ENCODE peak calls at places on chromosomes 6 and 20, in four cellular contexts. One of them, this sample, is unnamed.

GRCh38 chr20:5316188-5317158 is at the start of gene PROKR2:
- DNase-seq in Karpas-422: no peak
- DNase-seq in CD8-positive, alpha-beta T cell: no peak
- DNase-seq in adrenal gland: no peak
- DNase-seq in this sample: no peak

GRCh38 chr6:114421219-114421618 is 78.4 kb upstream of the HS3ST5 start:
- DNase-seq in adrenal gland: no peak
- DNase-seq in CD8-positive, alpha-beta T cell: no peak
- DNase-seq in Karpas-422: no peak
- DNase-seq in this sample: no peak

GRCh38 chr6:390914-391558 is 516 bp upstream of the IRF4 start:
- DNase-seq in adrenal gland: no peak
- DNase-seq in CD8-positive, alpha-beta T cell: no peak
- DNase-seq in Karpas-422: no peak
- DNase-seq in this sample: no peak

GRCh38 chr6:86961432-86962200 is 24.3 kb downstream of the HTR1E start:
- DNase-seq in Karpas-422: no peak
- DNase-seq in CD8-positive, alpha-beta T cell: no peak
- DNase-seq in adrenal gland: no peak
- DNase-seq in this sample: no peak

GRCh38 chr6:51487937-51488336 is 599.5 kb downstream of the PKHD1 start:
- DNase-seq in CD8-positive, alpha-beta T cell: no peak
- DNase-seq in Karpas-422: no peak
- DNase-seq in adrenal gland: no peak
- DNase-seq in this sample: no peak

GRCh38 chr20:41172296-41173140 is 35.2 kb downstream of the PLCG1 start:
- DNase-seq in CD8-positive, alpha-beta T cell: peak
- DNase-seq in adrenal gland: peak
- DNase-seq in Karpas-422: no peak
- DNase-seq in this sample: no peak

GRCh38 chr6:71205336-71205956 is 83.2 kb upstream of the OGFRL1 start:
- DNase-seq in adrenal gland: no peak
- DNase-seq in Karpas-422: no peak
- DNase-seq in CD8-positive, alpha-beta T cell: no peak
- DNase-seq in this sample: no peak

GRCh38 chr6:13593103-13593502 is 18.7 kb downstream of the SIRT5 start:
- DNase-seq in CD8-positive, alpha-beta T cell: no peak
- DNase-seq in adrenal gland: no peak
- DNase-seq in Karpas-422: no peak
- DNase-seq in this sample: no peak

GRCh38 chr20:46129955-46130481 is 11.9 kb downstream of the CD40 start:
- DNase-seq in Karpas-422: no peak
- DNase-seq in adrenal gland: no peak
- DNase-seq in CD8-positive, alpha-beta T cell: no peak
- DNase-seq in this sample: no peak

GRCh38 chr6:14682821-14683220 is 563.0 kb upstream of the JARID2 start:
- DNase-seq in CD8-positive, alpha-beta T cell: no peak
- DNase-seq in adrenal gland: no peak
- DNase-seq in Karpas-422: no peak
- DNase-seq in this sample: no peak

GRCh38 chr6:100493206-100493888 is 28.6 kb upstream of the SIM1 start:
- DNase-seq in adrenal gland: no peak
- DNase-seq in CD8-positive, alpha-beta T cell: no peak
- DNase-seq in Karpas-422: no peak
- DNase-seq in this sample: no peak

GRCh38 chr6:20092071-20092566 is 120.2 kb downstream of the MBOAT1 start:
- DNase-seq in CD8-positive, alpha-beta T cell: no peak
- DNase-seq in adrenal gland: peak
- DNase-seq in Karpas-422: peak
- DNase-seq in this sample: peak

GRCh38 chr6:159716247-159717086 is 10.8 kb upstream of the WTAP start:
- DNase-seq in Karpas-422: no peak
- DNase-seq in adrenal gland: peak
- DNase-seq in CD8-positive, alpha-beta T cell: no peak
- DNase-seq in this sample: no peak

GRCh38 chr6:72624557-72625160 is 2.8 kb downstream of the KCNQ5 start:
- DNase-seq in CD8-positive, alpha-beta T cell: no peak
- DNase-seq in adrenal gland: no peak
- DNase-seq in Karpas-422: peak
- DNase-seq in this sample: no peak

GRCh38 chr6:73129653-73130443 is 95.4 kb downstream of the KHDC1L start:
- DNase-seq in adrenal gland: peak
- DNase-seq in CD8-positive, alpha-beta T cell: peak
- DNase-seq in Karpas-422: peak
- DNase-seq in this sample: peak

GRCh38 chr6:43033874-43034273 is 12.5 kb downstream of the RRP36 start:
- DNase-seq in adrenal gland: no peak
- DNase-seq in CD8-positive, alpha-beta T cell: no peak
- DNase-seq in Karpas-422: no peak
- DNase-seq in this sample: no peak

GRCh38 chr6:51929934-51930574 is 157.4 kb downstream of the PKHD1 start:
- DNase-seq in CD8-positive, alpha-beta T cell: no peak
- DNase-seq in adrenal gland: no peak
- DNase-seq in Karpas-422: no peak
- DNase-seq in this sample: no peak

GRCh38 chr6:170167657-170168159 is 123.2 kb downstream of the DLL1 start:
- DNase-seq in Karpas-422: no peak
- DNase-seq in CD8-positive, alpha-beta T cell: no peak
- DNase-seq in adrenal gland: peak
- DNase-seq in this sample: no peak

GRCh38 chr20:17533396-17533795 is 2.2 kb upstream of the BFSP1 start:
- DNase-seq in CD8-positive, alpha-beta T cell: no peak
- DNase-seq in adrenal gland: peak
- DNase-seq in Karpas-422: peak
- DNase-seq in this sample: peak

GRCh38 chr6:11848852-11849731 is 70.5 kb upstream of the ADTRP start:
- DNase-seq in Karpas-422: no peak
- DNase-seq in adrenal gland: no peak
- DNase-seq in CD8-positive, alpha-beta T cell: no peak
- DNase-seq in this sample: no peak

GRCh38 chr6:64280569-64280968 is 645.0 kb downstream of the PHF3 start:
- DNase-seq in CD8-positive, alpha-beta T cell: no peak
- DNase-seq in adrenal gland: peak
- DNase-seq in Karpas-422: peak
- DNase-seq in this sample: peak

GRCh38 chr6:149075616-149076354 is 241.7 kb upstream of the TAB2 start:
- DNase-seq in adrenal gland: no peak
- DNase-seq in CD8-positive, alpha-beta T cell: no peak
- DNase-seq in Karpas-422: no peak
- DNase-seq in this sample: no peak

GRCh38 chr6:111871207-111871606 is 2.0 kb downstream of the FYN start:
- DNase-seq in CD8-positive, alpha-beta T cell: peak
- DNase-seq in Karpas-422: peak
- DNase-seq in adrenal gland: no peak
- DNase-seq in this sample: peak

GRCh38 chr20:38987777-38988176 is 25.6 kb downstream of the DHX35 start:
- DNase-seq in CD8-positive, alpha-beta T cell: no peak
- DNase-seq in Karpas-422: peak
- DNase-seq in adrenal gland: no peak
- DNase-seq in this sample: no peak

GRCh38 chr20:25197173-25197869 is 1.8 kb downstream of the ENTPD6 start:
- DNase-seq in CD8-positive, alpha-beta T cell: peak
- DNase-seq in Karpas-422: peak
- DNase-seq in adrenal gland: no peak
- DNase-seq in this sample: no peak

GRCh38 chr6:4383910-4384637 is 248.7 kb upstream of the ECI2 start:
- DNase-seq in Karpas-422: no peak
- DNase-seq in adrenal gland: no peak
- DNase-seq in CD8-positive, alpha-beta T cell: no peak
- DNase-seq in this sample: no peak

GRCh38 chr6:159170999-159171712 is 2.0 kb downstream of the FNDC1 start:
- DNase-seq in CD8-positive, alpha-beta T cell: no peak
- DNase-seq in Karpas-422: peak
- DNase-seq in adrenal gland: peak
- DNase-seq in this sample: no peak

GRCh38 chr6:107539409-107539808 is 49.5 kb downstream of the SOBP start:
- DNase-seq in CD8-positive, alpha-beta T cell: no peak
- DNase-seq in adrenal gland: no peak
- DNase-seq in Karpas-422: no peak
- DNase-seq in this sample: no peak

GRCh38 chr20:37864275-37864674 is 38.7 kb upstream of the VSTM2L start:
- DNase-seq in adrenal gland: no peak
- DNase-seq in CD8-positive, alpha-beta T cell: no peak
- DNase-seq in Karpas-422: no peak
- DNase-seq in this sample: no peak

GRCh38 chr6:137705166-137706064 is 161.6 kb upstream of the TNFAIP3 start:
- DNase-seq in CD8-positive, alpha-beta T cell: peak
- DNase-seq in adrenal gland: peak
- DNase-seq in Karpas-422: peak
- DNase-seq in this sample: peak

GRCh38 chr6:22600059-22600458 is 30.7 kb downstream of the HDGFL1 start:
- DNase-seq in Karpas-422: no peak
- DNase-seq in CD8-positive, alpha-beta T cell: no peak
- DNase-seq in adrenal gland: no peak
- DNase-seq in this sample: no peak

GRCh38 chr6:143368426-143368825 is 82.1 kb downstream of the ADAT2 start:
- DNase-seq in CD8-positive, alpha-beta T cell: no peak
- DNase-seq in adrenal gland: no peak
- DNase-seq in Karpas-422: no peak
- DNase-seq in this sample: no peak

GRCh38 chr6:162099685-162100084 is 627.9 kb downstream of the PRKN start:
- DNase-seq in Karpas-422: no peak
- DNase-seq in CD8-positive, alpha-beta T cell: no peak
- DNase-seq in adrenal gland: peak
- DNase-seq in this sample: no peak

GRCh38 chr6:17358515-17358914 is 34.9 kb upstream of the CAP2 start:
- DNase-seq in Karpas-422: no peak
- DNase-seq in CD8-positive, alpha-beta T cell: no peak
- DNase-seq in adrenal gland: no peak
- DNase-seq in this sample: no peak

GRCh38 chr6:157762636-157763035 is 60.4 kb upstream of the SNX9 start:
- DNase-seq in adrenal gland: no peak
- DNase-seq in CD8-positive, alpha-beta T cell: peak
- DNase-seq in Karpas-422: no peak
- DNase-seq in this sample: peak

GRCh38 chr20:36336204-36336603 is 30.1 kb downstream of the DLGAP4 start:
- DNase-seq in adrenal gland: no peak
- DNase-seq in Karpas-422: no peak
- DNase-seq in CD8-positive, alpha-beta T cell: no peak
- DNase-seq in this sample: no peak

GRCh38 chr20:47610945-47611250 is 109.2 kb downstream of the NCOA3 start:
- DNase-seq in adrenal gland: no peak
- DNase-seq in CD8-positive, alpha-beta T cell: no peak
- DNase-seq in Karpas-422: no peak
- DNase-seq in this sample: no peak

GRCh38 chr20:47606414-47607207 is 104.9 kb downstream of the NCOA3 start:
- DNase-seq in adrenal gland: no peak
- DNase-seq in CD8-positive, alpha-beta T cell: no peak
- DNase-seq in Karpas-422: no peak
- DNase-seq in this sample: no peak

GRCh38 chr20:47605673-47606413 is 104.2 kb downstream of the NCOA3 start:
- DNase-seq in adrenal gland: no peak
- DNase-seq in CD8-positive, alpha-beta T cell: no peak
- DNase-seq in Karpas-422: no peak
- DNase-seq in this sample: no peak

GRCh38 chr20:47610247-47610944 is 108.7 kb downstream of the NCOA3 start:
- DNase-seq in Karpas-422: no peak
- DNase-seq in adrenal gland: peak
- DNase-seq in CD8-positive, alpha-beta T cell: peak
- DNase-seq in this sample: no peak

GRCh38 chr20:47607208-47607613 is 105.5 kb downstream of the NCOA3 start:
- DNase-seq in Karpas-422: no peak
- DNase-seq in CD8-positive, alpha-beta T cell: no peak
- DNase-seq in adrenal gland: no peak
- DNase-seq in this sample: no peak
- H3K4me3 ChIP-seq in Karpas-422: no peak
- H3K4me3 ChIP-seq in CD8-positive, alpha-beta T cell: no peak
- H3K4me3 ChIP-seq in adrenal gland: no peak
- H3K4me3 ChIP-seq in this sample: no peak

GRCh38 chr20:62928246-62928939 is 2.1 kb upstream of the DIDO1 start:
- DNase-seq in Karpas-422: no peak
- DNase-seq in adrenal gland: no peak
- DNase-seq in CD8-positive, alpha-beta T cell: no peak
- DNase-seq in this sample: no peak
- H3K4me3 ChIP-seq in Karpas-422: no peak
- H3K4me3 ChIP-seq in adrenal gland: peak
- H3K4me3 ChIP-seq in CD8-positive, alpha-beta T cell: peak
- H3K4me3 ChIP-seq in this sample: peak

GRCh38 chr6:36871686-36872085 is 2.9 kb downstream of the PPIL1 start:
- DNase-seq in Karpas-422: no peak
- DNase-seq in adrenal gland: no peak
- DNase-seq in CD8-positive, alpha-beta T cell: no peak
- DNase-seq in this sample: no peak

GRCh38 chr6:36874443-36875249 is at the start of gene PPIL1:
- DNase-seq in CD8-positive, alpha-beta T cell: peak
- DNase-seq in adrenal gland: peak
- DNase-seq in Karpas-422: peak
- DNase-seq in this sample: peak

GRCh38 chr6:36873612-36874011 is 991 bp downstream of the PPIL1 start:
- DNase-seq in Karpas-422: peak
- DNase-seq in adrenal gland: no peak
- DNase-seq in CD8-positive, alpha-beta T cell: no peak
- DNase-seq in this sample: no peak

GRCh38 chr6:36874016-36874442 is 574 bp downstream of the PPIL1 start:
- DNase-seq in Karpas-422: peak
- DNase-seq in CD8-positive, alpha-beta T cell: no peak
- DNase-seq in adrenal gland: peak
- DNase-seq in this sample: no peak

DNA sequence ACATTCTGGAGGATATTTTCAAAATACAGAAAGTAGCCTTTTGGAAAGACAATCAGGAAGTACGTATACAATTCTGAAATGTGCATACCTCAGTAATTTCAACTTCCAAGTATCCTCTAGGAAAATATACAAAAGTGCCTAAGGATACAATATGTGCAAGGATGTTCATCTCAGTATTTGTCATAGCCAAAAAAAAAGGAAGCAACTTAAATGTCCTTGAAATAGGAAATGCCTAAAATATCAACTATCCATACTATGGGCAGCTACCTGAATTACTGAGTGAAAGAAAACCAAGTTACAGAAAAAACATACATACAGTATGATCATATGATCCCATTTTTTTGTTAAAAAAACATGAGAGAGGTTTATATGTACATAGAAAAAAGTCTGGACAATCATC is 1.5 kb downstream of the PPIL1 start:
- DNase-seq in CD8-positive, alpha-beta T cell: no peak
- DNase-seq in Karpas-422: no peak
- DNase-seq in adrenal gland: no peak
- DNase-seq in this sample: no peak
- H3K4me3 ChIP-seq in CD8-positive, alpha-beta T cell: no peak
- H3K4me3 ChIP-seq in Karpas-422: peak
- H3K4me3 ChIP-seq in adrenal gland: no peak
- H3K4me3 ChIP-seq in this sample: no peak

GRCh38 chr20:51802170-51802745 is at the start of gene SALL4:
- DNase-seq in adrenal gland: no peak
- DNase-seq in Karpas-422: no peak
- DNase-seq in CD8-positive, alpha-beta T cell: no peak
- DNase-seq in this sample: no peak
- H3K4me3 ChIP-seq in adrenal gland: peak
- H3K4me3 ChIP-seq in Karpas-422: no peak
- H3K4me3 ChIP-seq in CD8-positive, alpha-beta T cell: no peak
- H3K4me3 ChIP-seq in this sample: no peak

This sample was measured in Jurkat, Clone E6-1.